ENCODE peak calls at places on chromosomes 4 and X, in ten cellular contexts. One of them, this sample, is unnamed.

GRCh38 chr4:95190751-95191436 is 357.9 kb downstream of the UNC5C start:
- DNase-seq in H9: no peak
- DNase-seq in pancreas: no peak
- DNase-seq in CD14-positive monocyte: no peak
- DNase-seq in lower leg skin: no peak
- DNase-seq in HFF-Myc: no peak
- DNase-seq in brain microvascular endothelial cell: no peak
- DNase-seq in cardiac muscle cell: no peak
- DNase-seq in fibroblast of the aortic adventitia: no peak
- DNase-seq in fibroblast of mammary gland: no peak
- DNase-seq in this sample: no peak

GRCh38 chr4:186172551-186172950 is 18.8 kb upstream of the CYP4V2 start:
- DNase-seq in brain microvascular endothelial cell: no peak
- DNase-seq in cardiac muscle cell: no peak
- DNase-seq in H9: no peak
- DNase-seq in pancreas: no peak
- DNase-seq in CD14-positive monocyte: no peak
- DNase-seq in fibroblast of the aortic adventitia: no peak
- DNase-seq in lower leg skin: no peak
- DNase-seq in HFF-Myc: no peak
- DNase-seq in fibroblast of mammary gland: no peak
- DNase-seq in this sample: no peak

GRCh38 chrX:104310084-104310483 is 55.4 kb upstream of the ESX1 start:
- DNase-seq in fibroblast of the aortic adventitia: peak
- DNase-seq in CD14-positive monocyte: no peak
- DNase-seq in pancreas: no peak
- DNase-seq in fibroblast of mammary gland: peak
- DNase-seq in lower leg skin: no peak
- DNase-seq in H9: no peak
- DNase-seq in HFF-Myc: no peak
- DNase-seq in cardiac muscle cell: peak
- DNase-seq in brain microvascular endothelial cell: peak
- DNase-seq in this sample: peak

GRCh38 chr4:152516156-152516555 is 19.7 kb downstream of the FBXW7 start:
- DNase-seq in fibroblast of mammary gland: peak
- DNase-seq in fibroblast of the aortic adventitia: peak
- DNase-seq in brain microvascular endothelial cell: no peak
- DNase-seq in cardiac muscle cell: peak
- DNase-seq in HFF-Myc: peak
- DNase-seq in pancreas: no peak
- DNase-seq in lower leg skin: no peak
- DNase-seq in H9: no peak
- DNase-seq in CD14-positive monocyte: no peak
- DNase-seq in this sample: peak

GRCh38 chr4:102684605-102685052 is 76.1 kb downstream of the MANBA start:
- DNase-seq in cardiac muscle cell: peak
- DNase-seq in pancreas: no peak
- DNase-seq in H9: no peak
- DNase-seq in fibroblast of mammary gland: peak
- DNase-seq in CD14-positive monocyte: no peak
- DNase-seq in HFF-Myc: peak
- DNase-seq in brain microvascular endothelial cell: peak
- DNase-seq in fibroblast of the aortic adventitia: peak
- DNase-seq in lower leg skin: no peak
- DNase-seq in this sample: peak

GRCh38 chrX:110004210-110004609 is 1.3 kb downstream of the TMEM164 start:
- DNase-seq in lower leg skin: peak
- DNase-seq in HFF-Myc: no peak
- DNase-seq in fibroblast of the aortic adventitia: no peak
- DNase-seq in fibroblast of mammary gland: no peak
- DNase-seq in pancreas: peak
- DNase-seq in CD14-positive monocyte: no peak
- DNase-seq in H9: no peak
- DNase-seq in brain microvascular endothelial cell: no peak
- DNase-seq in cardiac muscle cell: no peak
- DNase-seq in this sample: no peak

GRCh38 chr4:41865306-41865980 is 69.8 kb upstream of the TMEM33 start:
- DNase-seq in cardiac muscle cell: peak
- DNase-seq in HFF-Myc: no peak
- DNase-seq in lower leg skin: no peak
- DNase-seq in H9: peak
- DNase-seq in pancreas: no peak
- DNase-seq in CD14-positive monocyte: no peak
- DNase-seq in brain microvascular endothelial cell: no peak
- DNase-seq in fibroblast of mammary gland: peak
- DNase-seq in fibroblast of the aortic adventitia: no peak
- DNase-seq in this sample: no peak

GRCh38 chr4:83180469-83180968 is 66.0 kb upstream of the PLAC8 start:
- DNase-seq in pancreas: no peak
- DNase-seq in brain microvascular endothelial cell: no peak
- DNase-seq in CD14-positive monocyte: no peak
- DNase-seq in lower leg skin: no peak
- DNase-seq in fibroblast of mammary gland: no peak
- DNase-seq in H9: no peak
- DNase-seq in cardiac muscle cell: no peak
- DNase-seq in fibroblast of the aortic adventitia: no peak
- DNase-seq in HFF-Myc: no peak
- DNase-seq in this sample: no peak

GRCh38 chr4:140372607-140373327 is 679 bp upstream of the SCOC start:
- DNase-seq in cardiac muscle cell: peak
- DNase-seq in pancreas: no peak
- DNase-seq in lower leg skin: no peak
- DNase-seq in fibroblast of the aortic adventitia: peak
- DNase-seq in brain microvascular endothelial cell: peak
- DNase-seq in HFF-Myc: no peak
- DNase-seq in H9: no peak
- DNase-seq in CD14-positive monocyte: no peak
- DNase-seq in fibroblast of mammary gland: peak
- DNase-seq in this sample: no peak

GRCh38 chrX:39196192-39197102 is 395.2 kb downstream of the MID1IP1 start:
- DNase-seq in H9: no peak
- DNase-seq in pancreas: peak
- DNase-seq in HFF-Myc: peak
- DNase-seq in lower leg skin: no peak
- DNase-seq in cardiac muscle cell: peak
- DNase-seq in CD14-positive monocyte: no peak
- DNase-seq in fibroblast of mammary gland: peak
- DNase-seq in fibroblast of the aortic adventitia: peak
- DNase-seq in brain microvascular endothelial cell: peak
- DNase-seq in this sample: no peak

GRCh38 chrX:47568656-47569295 is 7.8 kb downstream of the ARAF start:
- DNase-seq in H9: peak
- DNase-seq in brain microvascular endothelial cell: no peak
- DNase-seq in HFF-Myc: no peak
- DNase-seq in pancreas: no peak
- DNase-seq in fibroblast of the aortic adventitia: no peak
- DNase-seq in CD14-positive monocyte: no peak
- DNase-seq in lower leg skin: no peak
- DNase-seq in cardiac muscle cell: no peak
- DNase-seq in fibroblast of mammary gland: peak
- DNase-seq in this sample: no peak

GRCh38 chr4:11741190-11741652 is 312.5 kb upstream of the HS3ST1 start:
- DNase-seq in H9: no peak
- DNase-seq in fibroblast of the aortic adventitia: peak
- DNase-seq in brain microvascular endothelial cell: no peak
- DNase-seq in lower leg skin: no peak
- DNase-seq in fibroblast of mammary gland: peak
- DNase-seq in HFF-Myc: no peak
- DNase-seq in pancreas: no peak
- DNase-seq in cardiac muscle cell: peak
- DNase-seq in CD14-positive monocyte: no peak
- DNase-seq in this sample: no peak

GRCh38 chr4:107666134-107666533 is 53.9 kb downstream of the PAPSS1 start:
- DNase-seq in cardiac muscle cell: peak
- DNase-seq in fibroblast of the aortic adventitia: peak
- DNase-seq in H9: no peak
- DNase-seq in fibroblast of mammary gland: peak
- DNase-seq in pancreas: no peak
- DNase-seq in HFF-Myc: no peak
- DNase-seq in CD14-positive monocyte: no peak
- DNase-seq in brain microvascular endothelial cell: no peak
- DNase-seq in lower leg skin: no peak
- DNase-seq in this sample: peak

GRCh38 chrX:47384502-47384901 is 14.1 kb downstream of the ZNF157 start:
- DNase-seq in cardiac muscle cell: peak
- DNase-seq in fibroblast of the aortic adventitia: peak
- DNase-seq in H9: peak
- DNase-seq in fibroblast of mammary gland: peak
- DNase-seq in lower leg skin: peak
- DNase-seq in CD14-positive monocyte: peak
- DNase-seq in pancreas: peak
- DNase-seq in HFF-Myc: peak
- DNase-seq in brain microvascular endothelial cell: peak
- DNase-seq in this sample: peak

GRCh38 chrX:41029332-41029731 is 55.9 kb upstream of the USP9X start:
- DNase-seq in fibroblast of mammary gland: peak
- DNase-seq in pancreas: no peak
- DNase-seq in HFF-Myc: no peak
- DNase-seq in H9: no peak
- DNase-seq in brain microvascular endothelial cell: peak
- DNase-seq in lower leg skin: no peak
- DNase-seq in fibroblast of the aortic adventitia: no peak
- DNase-seq in cardiac muscle cell: no peak
- DNase-seq in CD14-positive monocyte: no peak
- DNase-seq in this sample: peak

GRCh38 chr4:19155568-19155967 is 1096.1 kb upstream of the SLIT2 start:
- DNase-seq in fibroblast of mammary gland: no peak
- DNase-seq in HFF-Myc: no peak
- DNase-seq in lower leg skin: no peak
- DNase-seq in CD14-positive monocyte: no peak
- DNase-seq in cardiac muscle cell: no peak
- DNase-seq in fibroblast of the aortic adventitia: no peak
- DNase-seq in brain microvascular endothelial cell: no peak
- DNase-seq in H9: no peak
- DNase-seq in pancreas: no peak
- DNase-seq in this sample: no peak

DNA sequence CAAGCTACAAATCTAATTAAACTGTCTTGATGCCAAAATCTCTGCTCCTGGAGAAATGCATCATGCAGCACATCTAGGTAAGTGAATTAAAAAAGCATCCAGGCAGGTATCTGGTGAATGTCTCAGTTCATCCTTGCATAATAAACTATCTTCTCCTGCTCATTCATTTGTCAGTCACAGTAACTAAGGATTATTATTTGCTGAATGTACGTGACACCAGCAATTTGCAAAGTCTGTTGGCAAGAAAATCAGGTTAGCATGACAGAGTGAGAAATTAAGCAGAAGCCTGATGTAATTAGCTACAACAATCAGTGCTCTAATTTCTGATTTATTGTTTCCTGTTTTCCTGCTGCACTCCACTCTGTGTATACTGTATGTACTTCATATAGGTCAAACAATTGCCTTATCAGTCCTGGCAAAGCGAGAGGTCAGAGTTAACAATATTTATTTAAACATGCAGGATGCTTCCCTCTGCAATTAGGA is 213.6 kb downstream of the FBXO8 start:
- DNase-seq in HFF-Myc: no peak
- DNase-seq in lower leg skin: no peak
- DNase-seq in fibroblast of mammary gland: no peak
- DNase-seq in brain microvascular endothelial cell: no peak
- DNase-seq in pancreas: no peak
- DNase-seq in CD14-positive monocyte: no peak
- DNase-seq in fibroblast of the aortic adventitia: no peak
- DNase-seq in H9: no peak
- DNase-seq in cardiac muscle cell: no peak
- DNase-seq in this sample: no peak
- TF ChIP-seq CTCF in HFF-Myc: no peak
- TF ChIP-seq CTCF in lower leg skin: no peak
- TF ChIP-seq CTCF in fibroblast of mammary gland: no peak
- TF ChIP-seq CTCF in brain microvascular endothelial cell: no peak
- TF ChIP-seq CTCF in pancreas: no peak
- TF ChIP-seq CTCF in CD14-positive monocyte: no peak
- TF ChIP-seq CTCF in fibroblast of the aortic adventitia: no peak
- TF ChIP-seq CTCF in H9: no peak
- TF ChIP-seq CTCF in cardiac muscle cell: no peak
- TF ChIP-seq CTCF in this sample: no peak

GRCh38 chr4:3514806-3515421 is 17.3 kb downstream of the LRPAP1 start:
- DNase-seq in cardiac muscle cell: no peak
- DNase-seq in brain microvascular endothelial cell: no peak
- DNase-seq in fibroblast of the aortic adventitia: no peak
- DNase-seq in pancreas: no peak
- DNase-seq in CD14-positive monocyte: no peak
- DNase-seq in lower leg skin: no peak
- DNase-seq in fibroblast of mammary gland: no peak
- DNase-seq in HFF-Myc: no peak
- DNase-seq in H9: peak
- DNase-seq in this sample: no peak
- TF ChIP-seq CTCF in cardiac muscle cell: peak
- TF ChIP-seq CTCF in brain microvascular endothelial cell: peak
- TF ChIP-seq CTCF in fibroblast of the aortic adventitia: peak
- TF ChIP-seq CTCF in pancreas: no peak
- TF ChIP-seq CTCF in CD14-positive monocyte: no peak
- TF ChIP-seq CTCF in lower leg skin: no peak
- TF ChIP-seq CTCF in fibroblast of mammary gland: no peak
- TF ChIP-seq CTCF in HFF-Myc: peak
- TF ChIP-seq CTCF in H9: peak
- TF ChIP-seq CTCF in this sample: peak

DNA sequence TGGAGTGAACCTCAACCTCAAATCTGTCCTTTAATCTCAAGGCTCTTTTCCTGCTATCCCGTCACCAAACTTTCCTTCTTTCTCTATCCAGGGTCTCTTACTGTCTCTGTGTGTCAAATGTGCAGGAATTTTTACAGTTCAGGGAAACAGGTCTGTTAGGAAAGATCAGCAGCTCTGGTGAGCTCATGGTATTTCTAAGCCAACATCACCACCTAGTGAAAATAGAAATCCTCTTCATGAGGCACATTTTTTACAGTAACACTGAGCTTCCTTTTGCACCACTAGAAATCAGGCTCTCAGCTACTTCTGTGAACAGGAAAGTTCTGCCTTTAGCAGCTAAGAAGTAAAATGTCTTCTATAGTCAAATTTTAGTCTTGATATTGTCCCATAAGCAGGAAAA is 39.6 kb downstream of the NUDT11 start:
- DNase-seq in CD14-positive monocyte: no peak
- DNase-seq in H9: no peak
- DNase-seq in brain microvascular endothelial cell: no peak
- DNase-seq in pancreas: no peak
- DNase-seq in cardiac muscle cell: peak
- DNase-seq in fibroblast of the aortic adventitia: peak
- DNase-seq in lower leg skin: no peak
- DNase-seq in HFF-Myc: no peak
- DNase-seq in fibroblast of mammary gland: peak
- DNase-seq in this sample: no peak
- TF ChIP-seq CTCF in CD14-positive monocyte: no peak
- TF ChIP-seq CTCF in H9: peak
- TF ChIP-seq CTCF in brain microvascular endothelial cell: no peak
- TF ChIP-seq CTCF in pancreas: no peak
- TF ChIP-seq CTCF in cardiac muscle cell: no peak
- TF ChIP-seq CTCF in fibroblast of the aortic adventitia: no peak
- TF ChIP-seq CTCF in lower leg skin: no peak
- TF ChIP-seq CTCF in HFF-Myc: no peak
- TF ChIP-seq CTCF in fibroblast of mammary gland: no peak
- TF ChIP-seq CTCF in this sample: no peak

DNA sequence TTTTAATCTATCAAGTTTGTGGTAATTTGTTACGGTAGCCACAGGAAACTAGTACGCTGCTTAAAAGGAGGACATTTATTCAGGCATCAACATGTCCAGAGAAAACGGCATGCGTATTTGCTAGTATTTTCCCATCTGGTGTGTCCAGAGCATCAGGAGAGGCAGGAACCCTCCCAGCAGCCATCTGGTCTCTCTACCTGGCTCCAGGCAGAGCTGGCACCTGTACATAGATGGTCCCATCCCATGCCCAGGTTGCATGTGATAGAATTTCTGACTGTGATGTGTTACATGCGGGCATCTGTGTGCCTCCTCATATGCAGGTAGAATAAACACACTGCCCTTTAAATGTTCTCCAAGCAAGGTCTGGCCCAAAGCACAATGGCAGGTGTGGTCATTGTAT is 57.9 kb upstream of the PAGE1 start:
- DNase-seq in fibroblast of mammary gland: no peak
- DNase-seq in H9: no peak
- DNase-seq in CD14-positive monocyte: no peak
- DNase-seq in fibroblast of the aortic adventitia: no peak
- DNase-seq in HFF-Myc: no peak
- DNase-seq in cardiac muscle cell: no peak
- DNase-seq in pancreas: no peak
- DNase-seq in brain microvascular endothelial cell: no peak
- DNase-seq in lower leg skin: no peak
- DNase-seq in this sample: no peak
- TF ChIP-seq CTCF in fibroblast of mammary gland: no peak
- TF ChIP-seq CTCF in H9: no peak
- TF ChIP-seq CTCF in CD14-positive monocyte: no peak
- TF ChIP-seq CTCF in fibroblast of the aortic adventitia: no peak
- TF ChIP-seq CTCF in HFF-Myc: no peak
- TF ChIP-seq CTCF in cardiac muscle cell: no peak
- TF ChIP-seq CTCF in pancreas: no peak
- TF ChIP-seq CTCF in brain microvascular endothelial cell: no peak
- TF ChIP-seq CTCF in lower leg skin: no peak
- TF ChIP-seq CTCF in this sample: no peak

This sample was measured in HFFc6.